ENCODE peak calls at places on chromosomes 13 and 19, in nine cellular contexts. V is dorsolateral prefrontal cortex; K is amygdala; N is MM.1S; D is effector CD4-positive, alpha-beta T cell; F is AG09319; R is NCI-H1105; W is activated T-cell treated with anti-CD3 and anti-CD28 coated beads for 1 hour; B is NCI-H2171 treated with DMSO at 0.1 percent for 48 hours. S is an unnamed sample.
A peak's percentile ranks its signal among the peaks of the same experiment; 100 is the strongest.

GRCh38 chr19:47022541-47023447 is 3.2 kb downstream of the NPAS1 start:
- DNase-seq in F (no peak), B (no peak), R (peak; percentile 19), N (no peak), W (no peak), K (no peak), V (no peak), D (no peak), S (no peak)

GRCh38 chr19:45913874-45914830 is at the start of gene NANOS2:
- DNase-seq in K (no peak), R (no peak), B (no peak), F (no peak), D (no peak), V (no peak), N (no peak), W (no peak), S (peak; percentile 48)

GRCh38 chr13:77749481-77749880 is 52.0 kb downstream of the SLAIN1 start:
- DNase-seq in K (no peak), R (no peak), F (no peak), V (no peak), B (peak; percentile 17), D (no peak), W (no peak), N (no peak), S (no peak)

GRCh38 chr13:79735228-79735627 is 254.3 kb downstream of the NDFIP2 start:
- DNase-seq in V (no peak), K (no peak), R (no peak), D (no peak), F (no peak), B (no peak), N (no peak), W (no peak), S (peak; percentile 65)

GRCh38 chr19:41323023-41323422 is 13.1 kb downstream of the CCDC97 start:
- DNase-seq in R (no peak), F (no peak), V (no peak), B (no peak), W (no peak), K (no peak), D (no peak), N (no peak), S (peak; percentile 81)

GRCh38 chr19:6744381-6745288 is 5.2 kb downstream of the TRIP10 start:
- DNase-seq in K (no peak), R (peak; percentile 24), F (peak; percentile 68), V (peak; percentile 40), W (no peak), N (no peak), B (peak; percentile 16), D (no peak), S (peak; percentile 95)

GRCh38 chr13:71242191-71242590 is 624.8 kb downstream of the DACH1 start:
- DNase-seq in F (no peak), R (peak; percentile 63), D (no peak), N (no peak), K (peak; percentile 16), W (no peak), V (no peak), B (no peak), S (peak; percentile 7)

GRCh38 chr13:32267836-32268439 is 47.2 kb downstream of the ZAR1L start:
- DNase-seq in W (peak; percentile 29), N (peak; percentile 21), D (peak; percentile 39), B (no peak), R (no peak), K (no peak), F (no peak), V (no peak), S (no peak)

GRCh38 chr19:35731353-35731752 is 10.9 kb downstream of the IGFLR1 start:
- DNase-seq in R (no peak), D (no peak), W (no peak), N (no peak), K (no peak), V (no peak), F (no peak), B (no peak), S (no peak)

GRCh38 chr13:34065915-34066314 is 248.0 kb downstream of the RFC3 start:
- DNase-seq in K (no peak), R (no peak), V (no peak), D (no peak), F (no peak), B (no peak), W (no peak), N (no peak), S (no peak)

GRCh38 chr13:77409412-77409811 is 82.5 kb upstream of the MYCBP2 start:
- DNase-seq in B (no peak), N (no peak), R (no peak), K (no peak), W (no peak), D (no peak), F (no peak), V (no peak), S (no peak)

GRCh38 chr13:72205773-72206172 is 338.8 kb upstream of the DACH1 start:
- DNase-seq in W (no peak), D (no peak), K (no peak), N (no peak), F (no peak), R (no peak), V (no peak), B (no peak), S (no peak)

GRCh38 chr13:32073180-32073864 is 41.7 kb downstream of the FRY start:
- DNase-seq in F (no peak), N (no peak), D (no peak), K (no peak), R (no peak), B (no peak), W (no peak), V (no peak), S (no peak)

GRCh38 chr19:19642506-19643157 is 825 bp downstream of the GMIP start:
- DNase-seq in V (peak; percentile 44), D (no peak), N (no peak), K (no peak), W (no peak), R (no peak), B (peak; percentile 73), F (no peak), S (no peak)

GRCh38 chr19:2021453-2022140 is 6.1 kb upstream of the BTBD2 start:
- DNase-seq in B (no peak), N (no peak), F (no peak), W (no peak), D (no peak), K (no peak), V (no peak), R (no peak), S (no peak)

GRCh38 chr13:99398071-99398470 is 90.9 kb upstream of the GPR183 start:
- DNase-seq in D (no peak), W (no peak), F (no peak), K (no peak), R (no peak), V (no peak), N (no peak), B (no peak), S (no peak)

GRCh38 chr19:31991984-31992655 is 353.3 kb upstream of the ZNF507 start:
- DNase-seq in F (no peak), R (no peak), K (no peak), V (no peak), W (no peak), B (no peak), D (no peak), N (no peak), S (no peak)

GRCh38 chr13:45448965-45449559 is 15.7 kb upstream of the COG3 start:
- DNase-seq in B (no peak), V (no peak), K (no peak), F (no peak), N (no peak), R (no peak), D (no peak), W (no peak), S (no peak)

GRCh38 chr13:26872444-26873173 is 112.0 kb upstream of the GPR12 start:
- DNase-seq in D (peak; percentile 6), B (no peak), N (peak; percentile 28), K (peak; percentile 23), V (peak; percentile 78), W (peak; percentile 17), F (no peak), R (no peak), S (peak; percentile 56)

GRCh38 chr13:35489050-35489449 is 12.6 kb upstream of the MAB21L1 start:
- DNase-seq in D (no peak), N (no peak), R (no peak), B (peak; percentile 57), W (no peak), F (no peak), K (no peak), V (no peak), S (no peak)

GRCh38 chr19:41023193-41023592 is 32.1 kb downstream of the CYP2B6 start:
- DNase-seq in N (no peak), R (no peak), F (no peak), V (no peak), B (no peak), W (no peak), D (no peak), K (no peak), S (no peak)

GRCh38 chr19:48970923-48971395 is 5.8 kb downstream of the FTL start:
- DNase-seq in N (peak; percentile 72), F (no peak), B (peak; percentile 64), W (peak; percentile 80), K (peak; percentile 48), D (peak; percentile 78), R (peak; percentile 83), V (peak; percentile 79), S (peak; percentile 87)

GRCh38 chr13:53238241-53238640 is 209.6 kb downstream of the OLFM4 start:
- DNase-seq in D (no peak), N (no peak), B (no peak), R (peak; percentile 25), K (no peak), V (no peak), F (no peak), W (no peak), S (no peak)

GRCh38 chr19:33281296-33281926 is 20.9 kb downstream of the CEBPA start:
- DNase-seq in W (no peak), F (no peak), V (no peak), D (no peak), B (no peak), N (no peak), K (no peak), R (no peak), S (no peak)

GRCh38 chr13:86882835-86883234 is 788.3 kb upstream of the SLITRK5 start:
- DNase-seq in N (no peak), F (no peak), W (no peak), B (no peak), R (no peak), V (no peak), K (no peak), D (no peak), S (no peak)

GRCh38 chr13:97058896-97059295 is 64.6 kb upstream of the OXGR1 start:
- DNase-seq in F (no peak), D (no peak), B (no peak), K (no peak), N (no peak), R (no peak), W (no peak), V (no peak), S (no peak)

GRCh38 chr13:28640861-28641599 is 17.9 kb upstream of the POMP start:
- DNase-seq in B (no peak), W (no peak), K (no peak), F (no peak), V (no peak), D (no peak), R (no peak), N (no peak), S (no peak)

GRCh38 chr19:52094526-52094925 is 1.0 kb downstream of the ZNF841 start:
- DNase-seq in R (no peak), K (no peak), D (no peak), B (no peak), F (no peak), N (no peak), V (no peak), W (no peak), S (no peak)

GRCh38 chr19:10643968-10644290 is 10.2 kb upstream of the ILF3 start:
- DNase-seq in R (no peak), D (no peak), F (no peak), K (no peak), V (no peak), B (no peak), N (no peak), W (no peak), S (no peak)

GRCh38 chr19:8505680-8506401 is 3.4 kb upstream of the PRAM1 start:
- DNase-seq in K (no peak), N (peak; percentile 55), F (no peak), W (peak; percentile 67), R (peak; percentile 79), V (peak; percentile 79), B (peak; percentile 77), D (peak; percentile 54), S (peak; percentile 88)

GRCh38 chr13:28744091-28744536 is 25.3 kb upstream of the SLC46A3 start:
- DNase-seq in V (no peak), W (no peak), F (no peak), B (no peak), K (no peak), N (no peak), D (no peak), R (no peak), S (no peak)